ENCODE peak calls at places on chromosomes 11 and 22, in four cellular contexts. U, V, W and Z are unnamed samples.

GRCh38 chr11:73271936-73272679 is at the start of gene P2RY6:
- DNase-seq in U (no peak), V (no peak), W (no peak), Z (no peak)

GRCh38 chr22:38167988-38168407 is 13.6 kb downstream of the PLA2G6 start:
- DNase-seq in U (no peak), V (no peak), W (no peak), Z (no peak)

GRCh38 chr22:19067696-19068348 is 54.4 kb downstream of the DGCR2 start:
- DNase-seq in U (no peak), V (no peak), W (no peak), Z (no peak)

GRCh38 chr22:38075105-38075825 is 8.7 kb downstream of the SLC16A8 start:
- DNase-seq in U (no peak), V (no peak), W (no peak), Z (no peak)

GRCh38 chr11:73055655-73056354 is 86.3 kb downstream of the FCHSD2 start:
- DNase-seq in U (no peak), V (no peak), W (no peak), Z (no peak)

GRCh38 chr11:115665958-115666357 is 161.7 kb upstream of the CADM1 start:
- DNase-seq in U (no peak), V (no peak), W (no peak), Z (no peak)

GRCh38 chr11:75673977-75674582 is 5.2 kb upstream of the MAP6 start:
- DNase-seq in U (peak; percentile 43), V (no peak), W (no peak), Z (no peak)

GRCh38 chr22:19942886-19943664 is 1.5 kb upstream of the TXNRD2 start:
- DNase-seq in U (no peak), V (no peak), W (no peak), Z (no peak)

GRCh38 chr11:123055132-123055924 is 6.6 kb downstream of the HSPA8 start:
- DNase-seq in U (no peak), V (no peak), W (no peak), Z (no peak)

GRCh38 chr11:112968988-112969714 is 7.9 kb downstream of the NCAM1 start:
- DNase-seq in U (no peak), V (no peak), W (no peak), Z (no peak)

GRCh38 chr11:102410382-102410784 is 42.2 kb downstream of the TMEM123 start:
- DNase-seq in U (no peak), V (no peak), W (no peak), Z (no peak)

GRCh38 chr11:27370374-27370773 is 7.4 kb upstream of the CCDC34 start:
- DNase-seq in U (no peak), V (no peak), W (no peak), Z (no peak)

GRCh38 chr22:33726294-33726711 is 194.0 kb downstream of the LARGE1 start:
- DNase-seq in U (no peak), V (no peak), W (no peak), Z (no peak)

GRCh38 chr11:94511932-94512781 is at the start of gene C11orf97:
- DNase-seq in U (no peak), V (no peak), W (peak; percentile 25), Z (no peak)

GRCh38 chr11:67055812-67056211 is 835 bp upstream of the RHOD start:
- DNase-seq in U (no peak), V (no peak), W (no peak), Z (no peak)

GRCh38 chr22:23685205-23685784 is 5.5 kb upstream of the RGL4 start:
- DNase-seq in U (no peak), V (no peak), W (no peak), Z (no peak)

GRCh38 chr11:77778549-77778948 is 42.0 kb downstream of the RSF1 start:
- DNase-seq in U (no peak), V (no peak), W (no peak), Z (no peak)

GRCh38 chr22:26464312-26464711 is 19.3 kb downstream of the HPS4 start:
- DNase-seq in U (no peak), V (no peak), W (no peak), Z (no peak)

GRCh38 chr11:11155962-11156815 is 196.9 kb downstream of the CSNK2A3 start:
- DNase-seq in U (peak; percentile 18), V (no peak), W (peak; percentile 31), Z (no peak)

GRCh38 chr11:28877366-28877765 is 769.2 kb downstream of the METTL15 start:
- DNase-seq in U (no peak), V (no peak), W (no peak), Z (no peak)

GRCh38 chr11:8863838-8864237 is 47.2 kb upstream of the AKIP1 start:
- DNase-seq in U (no peak), V (no peak), W (no peak), Z (no peak)

GRCh38 chr22:50019316-50019715 is 6.8 kb upstream of the IL17REL start:
- DNase-seq in U (no peak), V (no peak), W (no peak), Z (no peak)

GRCh38 chr11:14973621-14974020 is 1.5 kb upstream of the CALCA start:
- DNase-seq in U (no peak), V (no peak), W (no peak), Z (no peak)
- H3K9ac ChIP-seq in U (no peak overlapping the region), V (no peak overlapping the region), W (no peak overlapping the region), Z (no peak overlapping the region)

GRCh38 chr22:40285508-40285907 is 60.8 kb upstream of the ADSL start:
- DNase-seq in U (no peak), V (no peak), W (no peak), Z (no peak)

GRCh38 chr22:40276877-40277823 is 69.2 kb upstream of the ADSL start:
- DNase-seq in U (no peak), V (no peak), W (no peak), Z (no peak)

GRCh38 chr22:40279017-40279416 is 67.3 kb upstream of the ADSL start:
- DNase-seq in U (no peak), V (no peak), W (no peak), Z (no peak)

GRCh38 chr22:40281717-40282116 is 64.6 kb upstream of the ADSL start:
- DNase-seq in U (no peak), V (no peak), W (no peak), Z (no peak)
- TF ChIP-seq POLR2AphosphoS5 in U (no peak), V (no peak), W (no peak), Z (no peak)

GRCh38 chr11:281486-282161 is 3.4 kb downstream of the NLRP6 start:
- DNase-seq in U (no peak), V (no peak), W (no peak), Z (no peak)

GRCh38 chr11:279966-280761 is 2.0 kb downstream of the NLRP6 start:
- DNase-seq in U (no peak), V (no peak), W (no peak), Z (no peak)

GRCh38 chr11:282171-282570 is 4.0 kb downstream of the NLRP6 start:
- DNase-seq in U (no peak), V (no peak), W (no peak), Z (no peak)

GRCh38 chr11:279040-279965 is 1.1 kb downstream of the NLRP6 start:
- DNase-seq in U (no peak), V (no peak), W (no peak), Z (no peak)

GRCh38 chr11:280762-281485 is 2.7 kb downstream of the NLRP6 start:
- DNase-seq in U (no peak), V (no peak), W (no peak), Z (no peak)
- TF ChIP-seq EZH2 in U (no peak), V (no peak), W (no peak), Z (peak; percentile 42)

GRCh38 chr11:12673601-12673923 is 659 bp upstream of the TEAD1 start:
- DNase-seq in U (no peak), V (no peak), W (no peak), Z (no peak)
- H3K9ac ChIP-seq in U (peak overlapping the region; percentile 75), V (peak overlapping the region; percentile 20), W (peak overlapping the region; percentile 53), Z (peak overlapping the region; percentile 74)